ENCODE peak calls at places on chromosomes 3 and 15, in eight cellular contexts. W is breast epithelium, O is HCT116, R is suprapubic skin, L is kidney, C is heart right ventricle, A is DND-41, F is neural progenitor cell. G is an unnamed sample.

GRCh38 chr3:136069933-136070332 is 104.4 kb downstream of the PPP2R3A start:
- DNase-seq in L (no peak), F (no peak), O (no peak), A (no peak), W (no peak), R (no peak), C (no peak), G (no peak)

GRCh38 chr3:194329566-194329965 is 21.6 kb downstream of the CPN2 start:
- DNase-seq in A (no peak), O (no peak), L (peak), F (no peak), C (no peak), R (no peak), W (no peak), G (no peak)

GRCh38 chr3:135803291-135803690 is 162.2 kb upstream of the PPP2R3A start:
- DNase-seq in W (no peak), O (no peak), F (no peak), C (no peak), A (no peak), L (no peak), R (no peak), G (no peak)

GRCh38 chr3:101848326-101848725 is 988 bp upstream of the NFKBIZ start:
- DNase-seq in F (no peak), O (no peak), A (no peak), W (no peak), R (no peak), L (no peak), C (no peak), G (no peak)

GRCh38 chr3:110562621-110563020 is 509.0 kb upstream of the NECTIN3 start:
- DNase-seq in R (no peak), W (no peak), O (no peak), L (no peak), A (no peak), F (no peak), C (no peak), G (no peak)

GRCh38 chr3:144162042-144162441 is 190.4 kb downstream of the DIPK2A start:
- DNase-seq in C (no peak), A (no peak), O (no peak), R (no peak), W (no peak), L (no peak), F (no peak), G (no peak)

GRCh38 chr15:27796405-27797085 is 302.6 kb downstream of the OCA2 start:
- DNase-seq in F (no peak), O (no peak), W (no peak), L (no peak), A (no peak), C (no peak), R (no peak), G (no peak)

GRCh38 chr15:49858076-49858475 is 237.2 kb downstream of the DTWD1 start:
- DNase-seq in R (no peak), L (no peak), A (no peak), W (no peak), C (no peak), F (no peak), O (no peak), G (no peak)

GRCh38 chr3:143973352-143974021 is 1.9 kb downstream of the DIPK2A start:
- DNase-seq in L (peak), F (peak), C (peak), W (no peak), O (no peak), R (no peak), A (peak), G (peak)

GRCh38 chr3:39260957-39261356 is 18.9 kb downstream of the CX3CR1 start:
- DNase-seq in A (peak), L (peak), C (peak), F (no peak), W (peak), R (peak), O (peak), G (peak)

GRCh38 chr15:56496635-56497034 is 31.7 kb upstream of the MNS1 start:
- DNase-seq in O (peak), L (no peak), A (peak), F (peak), W (no peak), R (no peak), C (peak), G (peak)

GRCh38 chr3:139227165-139227564 is 116.7 kb upstream of the MRPS22 start:
- DNase-seq in O (no peak), R (no peak), W (no peak), F (no peak), C (peak), A (no peak), L (no peak), G (no peak)

GRCh38 chr15:101451192-101451799 is 38.2 kb downstream of the PCSK6 start:
- DNase-seq in F (no peak), O (no peak), A (no peak), R (peak), C (peak), W (peak), L (peak), G (no peak)

GRCh38 chr15:99143655-99144610 is 39.1 kb downstream of the SYNM start:
- DNase-seq in R (peak), L (no peak), O (no peak), C (no peak), A (no peak), W (no peak), F (peak), G (no peak)

GRCh38 chr3:185215873-185216586 is 37.8 kb downstream of the EHHADH start:
- DNase-seq in R (no peak), W (no peak), F (no peak), A (no peak), O (no peak), L (no peak), C (no peak), G (peak)

GRCh38 chr3:15342945-15343344 is 10.6 kb upstream of the SH3BP5 start:
- DNase-seq in A (no peak), C (no peak), R (no peak), L (no peak), W (no peak), F (no peak), O (no peak), G (no peak)

GRCh38 chr15:96851613-96852012 is 521.1 kb downstream of the NR2F2 start:
- DNase-seq in W (no peak), R (no peak), F (no peak), O (no peak), A (no peak), C (no peak), L (peak), G (no peak)

GRCh38 chr15:68966996-68967395 is 36.7 kb downstream of the SPESP1 start:
- DNase-seq in L (no peak), O (no peak), W (no peak), F (no peak), R (no peak), C (no peak), A (no peak), G (no peak)

GRCh38 chr3:196120291-196120951 is 38.5 kb upstream of the TFRC start:
- DNase-seq in W (no peak), R (no peak), O (no peak), A (peak), C (peak), F (no peak), L (no peak), G (peak)

GRCh38 chr3:45321607-45322391 is 66.6 kb upstream of the LARS2 start:
- DNase-seq in W (no peak), A (peak), O (no peak), L (no peak), R (peak), C (no peak), F (no peak), G (no peak)

GRCh38 chr15:65132841-65133549 is 613 bp downstream of the PDCD7 start:
- DNase-seq in C (no peak), O (no peak), A (peak), W (no peak), R (no peak), L (peak), F (peak), G (peak)

GRCh38 chr15:100602822-100603393 is 519 bp downstream of the ASB7 start:
- DNase-seq in F (peak), C (peak), R (peak), A (peak), O (no peak), W (peak), L (no peak), G (peak)

GRCh38 chr15:76904461-76905012 is 603 bp downstream of the SCAPER start:
- DNase-seq in O (no peak), R (no peak), L (no peak), W (no peak), F (peak), C (peak), A (peak), G (peak)

GRCh38 chr15:99253381-99254090 is 2.3 kb downstream of the LRRC28 start:
- DNase-seq in O (no peak), W (no peak), C (no peak), R (no peak), F (no peak), L (no peak), A (no peak), G (no peak)

GRCh38 chr15:29346998-29347397 is 77.4 kb upstream of the NSMCE3 start:
- DNase-seq in W (no peak), R (no peak), F (no peak), L (no peak), C (no peak), O (no peak), A (no peak), G (no peak)

GRCh38 chr3:143037867-143038266 is 36.5 kb downstream of the U2SURP start:
- DNase-seq in R (no peak), O (no peak), A (no peak), C (no peak), F (no peak), W (no peak), L (no peak), G (peak)

GRCh38 chr3:100558233-100558632 is 51.2 kb upstream of the ADGRG7 start:
- DNase-seq in R (no peak), C (no peak), W (no peak), F (no peak), A (no peak), O (no peak), L (no peak), G (no peak)

DNA sequence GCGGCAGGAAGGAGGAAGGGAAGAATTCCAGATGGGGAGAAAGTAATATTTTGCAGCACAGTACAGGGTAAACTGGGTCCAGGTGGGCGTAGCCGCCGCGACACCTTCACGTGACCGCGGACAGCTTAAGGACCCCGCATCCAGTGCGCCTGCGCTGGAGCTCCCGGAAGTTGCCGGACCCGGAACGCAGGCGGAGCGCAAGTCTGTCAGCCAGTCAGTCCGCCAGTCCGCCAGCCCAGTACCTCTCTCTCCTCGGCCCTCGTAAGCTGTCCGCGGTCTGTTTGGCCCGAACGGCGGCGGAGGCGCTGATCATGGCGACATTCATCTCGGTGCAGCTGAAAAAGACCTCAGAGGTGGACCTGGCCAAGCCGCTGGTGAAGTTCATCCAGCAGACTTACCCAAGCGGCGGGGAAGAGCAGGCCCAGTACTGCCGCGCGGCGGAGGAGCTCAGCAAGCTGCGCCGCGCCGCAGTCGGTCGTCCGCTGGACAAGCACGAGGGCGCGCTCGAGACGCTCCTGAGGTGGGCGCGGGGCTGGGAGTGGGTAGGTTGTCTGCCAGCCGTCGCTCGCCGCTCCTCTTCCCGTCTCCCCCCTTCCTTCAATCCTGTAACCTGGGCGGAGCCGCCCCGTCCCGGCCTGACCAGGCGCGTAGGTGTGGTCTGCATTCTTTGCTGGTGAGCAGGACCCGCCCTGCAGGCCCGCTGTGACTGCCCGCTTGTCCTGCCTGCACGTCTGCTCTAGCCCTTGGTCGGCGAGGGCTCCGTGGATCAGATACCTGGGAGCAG is at the start of gene PDCD6IP:
- DNase-seq in W (peak), L (peak), A (peak), R (peak), F (peak), O (peak), C (peak), G (peak)
- TF ChIP-seq CTCF in W (no peak), L (no peak), A (peak), R (no peak), F (peak), O (no peak), C (no peak), G (peak)

GRCh38 chr15:58331903-58332675 is 99.7 kb upstream of the LIPC start:
- DNase-seq in C (peak), W (peak), F (peak), R (peak), O (peak), L (peak), A (peak), G (peak)
- H3K4me3 ChIP-seq in C (no peak), W (no peak), F (no peak), R (no peak), O (peak), L (no peak), A (peak), G (no peak)

DNA sequence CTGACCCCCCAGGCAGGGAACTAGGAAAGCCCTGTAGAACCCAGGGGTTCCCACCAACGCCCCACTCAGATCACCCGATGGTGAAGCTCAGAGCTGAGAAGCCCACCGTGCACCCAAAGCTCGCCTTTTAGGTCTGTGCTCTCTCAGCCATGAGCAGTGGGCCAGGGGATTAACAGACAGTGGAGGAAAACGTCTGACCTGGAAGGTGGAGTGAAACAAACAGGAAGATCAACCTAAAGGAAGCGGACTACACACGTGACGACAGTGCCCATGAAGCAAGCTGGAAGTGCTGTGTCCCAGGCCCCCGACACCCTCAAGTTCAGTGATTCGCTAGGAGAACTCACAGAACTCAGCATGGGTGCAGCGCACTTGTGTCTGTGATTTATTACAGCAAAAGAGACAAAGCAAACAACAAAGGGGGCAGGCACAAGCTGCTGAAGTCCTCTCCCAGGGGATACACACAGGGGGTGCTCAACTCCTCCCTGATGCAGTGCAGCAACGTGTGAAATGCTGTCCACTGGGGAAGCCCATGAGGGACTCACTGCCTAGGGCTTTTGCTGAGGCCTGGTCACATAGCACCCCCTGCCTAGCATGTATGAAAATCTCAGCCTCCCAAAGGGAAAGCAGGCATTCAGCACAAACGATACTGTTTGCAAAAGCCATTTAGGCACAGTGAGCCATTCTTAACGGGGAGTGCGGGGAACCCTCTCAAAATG is 43.5 kb downstream of the CFAP92 start:
- DNase-seq in O (peak), W (no peak), L (no peak), R (peak), A (peak), F (peak), C (no peak), G (peak)
- TF ChIP-seq CTCF in O (peak), W (no peak), L (peak), R (no peak), A (peak), F (peak), C (no peak), G (no peak)

GRCh38 chr15:90529369-90530249 is at the start of gene CRTC3:
- DNase-seq in A (peak), F (peak), W (peak), C (peak), R (no peak), O (no peak), L (peak), G (peak)
- H3K4me3 ChIP-seq in A (peak), F (peak), W (peak), C (peak), R (peak), O (peak), L (peak), G (peak)

GRCh38 chr3:159937561-159937960 is 51.1 kb upstream of the IL12A start:
- DNase-seq in R (no peak), L (no peak), F (no peak), C (no peak), W (no peak), O (no peak), A (no peak), G (no peak)

GRCh38 chr3:159936541-159936940 is 52.1 kb upstream of the IL12A start:
- DNase-seq in F (no peak), L (no peak), O (no peak), A (no peak), R (no peak), C (no peak), W (no peak), G (no peak)

GRCh38 chr3:159945930-159946329 is 42.7 kb upstream of the IL12A start:
- DNase-seq in R (no peak), W (no peak), L (no peak), O (no peak), F (no peak), A (no peak), C (no peak), G (no peak)

GRCh38 chr3:159938712-159939111 is 49.9 kb upstream of the IL12A start:
- DNase-seq in F (no peak), A (no peak), R (no peak), O (no peak), C (no peak), W (no peak), L (no peak), G (no peak)

GRCh38 chr3:159941043-159941994 is 47.3 kb upstream of the IL12A start:
- DNase-seq in R (no peak), C (no peak), L (no peak), F (no peak), W (no peak), A (no peak), O (no peak), G (peak)
- TF ChIP-seq CTCF in R (no peak), C (no peak), L (no peak), F (no peak), W (no peak), A (no peak), O (no peak), G (no peak)

GRCh38 chr3:29644261-29644660 is 363.4 kb downstream of the RBMS3 start:
- DNase-seq in R (no peak), F (no peak), O (no peak), L (no peak), C (no peak), A (no peak), W (no peak), G (no peak)
- H3K4me3 ChIP-seq in R (no peak), F (no peak), O (no peak), L (no peak), C (no peak), A (no peak), W (no peak), G (no peak)